ENCODE peak calls at places on chromosomes 5 and 9, in six cellular contexts. J is H1, E is cardiac muscle cell, B is spleen, C is brain microvascular endothelial cell, X is endodermal cell. A is an unnamed sample.

GRCh38 chr5:56167522-56167921 is 65.6 kb downstream of the ANKRD55 start:
- DNase-seq in J (no peak), E (no peak), B (no peak), C (peak; percentile 28), X (no peak), A (no peak)

GRCh38 chr5:104793031-104793430 is 1230.4 kb upstream of the NUDT12 start:
- DNase-seq in J (no peak), E (peak; percentile 9), B (no peak), C (peak; percentile 57), X (no peak), A (no peak)

GRCh38 chr5:5467737-5468136 is 45.3 kb downstream of the ICE1 start:
- DNase-seq in J (no peak), E (no peak), B (no peak), C (peak; percentile 6), X (no peak), A (no peak)

GRCh38 chr5:133317558-133317957 is 265.7 kb downstream of the HSPA4 start:
- DNase-seq in J (no peak), E (no peak), B (no peak), C (no peak), X (no peak), A (no peak)

GRCh38 chr9:99197124-99197630 is 24.6 kb downstream of the ALG2 start:
- DNase-seq in J (no peak), E (no peak), B (no peak), C (no peak), X (no peak), A (no peak)

GRCh38 chr5:113002423-113002822 is 25.8 kb downstream of the DCP2 start:
- DNase-seq in J (no peak), E (no peak), B (no peak), C (no peak), X (no peak), A (no peak)

GRCh38 chr5:142215915-142216681 is 107.5 kb downstream of the NDFIP1 start:
- DNase-seq in J (no peak), E (peak; percentile 98), B (no peak), C (peak; percentile 97), X (no peak), A (peak; percentile 93)

GRCh38 chr9:15641301-15641700 is 88.5 kb downstream of the CCDC171 start:
- DNase-seq in J (no peak), E (no peak), B (no peak), C (no peak), X (no peak), A (no peak)

GRCh38 chr5:75362474-75362975 is 25.5 kb downstream of the HMGCR start:
- DNase-seq in J (no peak), E (no peak), B (no peak), C (no peak), X (no peak), A (no peak)

GRCh38 chr9:131622536-131622935 is 77.2 kb downstream of the PRRT1B start:
- DNase-seq in J (no peak), E (no peak), B (no peak), C (no peak), X (no peak), A (no peak)

GRCh38 chr5:139849501-139849900 is 53.9 kb downstream of the PSD2 start:
- DNase-seq in J (no peak), E (no peak), B (peak; percentile 63), C (no peak), X (no peak), A (no peak)
- H3K27me3 ChIP-seq in J (peaks cover 55% of the 10 kb centered on the region), E (peaks cover 48% of the 10 kb centered on the region), B (peaks cover 3% of the 10 kb centered on the region), C (peaks cover 3% of the 10 kb centered on the region), X (peaks cover 45% of the 10 kb centered on the region), A (peaks cover 59% of the 10 kb centered on the region)

DNA sequence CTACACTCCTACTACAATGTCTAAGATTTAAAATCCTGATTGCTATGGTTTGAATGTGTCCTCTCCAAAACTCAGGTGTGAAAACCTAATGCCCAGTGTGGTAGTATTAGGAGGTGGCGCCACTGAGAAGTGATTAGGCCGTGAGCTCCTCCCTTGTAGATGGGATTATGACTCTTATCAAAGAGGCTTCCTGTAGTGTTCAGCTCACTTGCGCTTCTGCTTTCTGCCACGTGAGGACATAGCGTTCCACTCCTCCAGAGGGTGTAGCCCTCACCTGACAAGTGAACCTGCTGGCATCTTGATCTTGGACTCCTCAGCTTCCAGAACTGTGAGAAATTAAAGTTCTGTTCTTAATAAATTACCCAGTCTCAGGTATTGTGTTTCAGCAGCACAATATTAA is 33.0 kb upstream of the WHRN start:
- DNase-seq in J (peak; percentile 23), E (no peak), B (peak; percentile 78), C (no peak), X (peak; percentile 86), A (no peak)
- TF ChIP-seq CTCF in J (peak; percentile 47), E (no peak), B (peak; percentile 45), C (peak; percentile 21), X (peak; percentile 70), A (no peak)

DNA sequence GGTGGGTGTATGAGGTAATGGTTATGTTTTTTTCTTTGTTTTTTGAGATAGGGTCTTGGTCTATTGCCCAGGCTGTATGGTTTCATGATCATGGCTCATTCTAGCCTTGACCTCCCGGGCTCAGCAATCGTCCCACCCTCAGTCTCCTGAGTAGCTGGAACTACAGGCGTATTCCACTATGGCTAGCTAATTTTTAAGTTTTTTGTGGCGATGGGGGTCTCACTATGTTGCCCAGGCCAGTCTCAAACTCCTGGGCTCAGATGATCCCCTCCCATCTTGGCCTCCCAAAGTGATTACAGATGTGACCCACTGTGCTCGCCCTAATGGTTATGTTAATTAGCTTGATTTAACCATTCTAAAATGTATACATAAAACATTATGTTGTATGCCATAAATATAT is 5.6 kb downstream of the CNTLN start:
- DNase-seq in J (no peak), E (no peak), B (no peak), C (no peak), X (no peak), A (no peak)
- H3K27me3 ChIP-seq in J (no peaks in the 10 kb centered on the region), E (no peaks in the 10 kb centered on the region), B (peaks cover 3% of the 10 kb centered on the region), C (no peaks in the 10 kb centered on the region), X (no peaks in the 10 kb centered on the region), A (no peaks in the 10 kb centered on the region)

GRCh38 chr9:84300271-84300670 is 40.3 kb downstream of the SLC28A3 start:
- DNase-seq in J (no peak), E (peak; percentile 67), B (no peak), C (peak; percentile 30), X (peak; percentile 61), A (no peak)

GRCh38 chr9:84293001-84293798 is 47.4 kb downstream of the SLC28A3 start:
- DNase-seq in J (no peak), E (no peak), B (no peak), C (no peak), X (no peak), A (no peak)

GRCh38 chr9:84296146-84296843 is 44.3 kb downstream of the SLC28A3 start:
- DNase-seq in J (no peak), E (peak; percentile 50), B (no peak), C (peak; percentile 65), X (no peak), A (peak; percentile 49)

GRCh38 chr9:84297162-84297821 is 43.3 kb downstream of the SLC28A3 start:
- DNase-seq in J (no peak), E (peak; percentile 27), B (no peak), C (peak; percentile 73), X (no peak), A (peak; percentile 55)

GRCh38 chr9:84294551-84294950 is 46.0 kb downstream of the SLC28A3 start:
- DNase-seq in J (no peak), E (no peak), B (no peak), C (no peak), X (peak; percentile 68), A (no peak)
- TF ChIP-seq CTCF in J (peak; percentile 54), E (no peak), B (no peak), C (peak; percentile 24), X (peak; percentile 85), A (no peak)

GRCh38 chr9:136187683-136188586 is 17.0 kb downstream of the LHX3 start:
- DNase-seq in J (no peak), E (no peak), B (no peak), C (no peak), X (peak; percentile 70), A (no peak)

GRCh38 chr9:136190656-136191548 is 14.0 kb downstream of the LHX3 start:
- DNase-seq in J (no peak), E (no peak), B (no peak), C (no peak), X (no peak), A (no peak)

GRCh38 chr9:136191549-136192286 is 13.2 kb downstream of the LHX3 start:
- DNase-seq in J (no peak), E (no peak), B (no peak), C (no peak), X (no peak), A (no peak)

GRCh38 chr9:136190237-136190601 is 14.7 kb downstream of the LHX3 start:
- DNase-seq in J (no peak), E (no peak), B (no peak), C (no peak), X (no peak), A (no peak)

DNA sequence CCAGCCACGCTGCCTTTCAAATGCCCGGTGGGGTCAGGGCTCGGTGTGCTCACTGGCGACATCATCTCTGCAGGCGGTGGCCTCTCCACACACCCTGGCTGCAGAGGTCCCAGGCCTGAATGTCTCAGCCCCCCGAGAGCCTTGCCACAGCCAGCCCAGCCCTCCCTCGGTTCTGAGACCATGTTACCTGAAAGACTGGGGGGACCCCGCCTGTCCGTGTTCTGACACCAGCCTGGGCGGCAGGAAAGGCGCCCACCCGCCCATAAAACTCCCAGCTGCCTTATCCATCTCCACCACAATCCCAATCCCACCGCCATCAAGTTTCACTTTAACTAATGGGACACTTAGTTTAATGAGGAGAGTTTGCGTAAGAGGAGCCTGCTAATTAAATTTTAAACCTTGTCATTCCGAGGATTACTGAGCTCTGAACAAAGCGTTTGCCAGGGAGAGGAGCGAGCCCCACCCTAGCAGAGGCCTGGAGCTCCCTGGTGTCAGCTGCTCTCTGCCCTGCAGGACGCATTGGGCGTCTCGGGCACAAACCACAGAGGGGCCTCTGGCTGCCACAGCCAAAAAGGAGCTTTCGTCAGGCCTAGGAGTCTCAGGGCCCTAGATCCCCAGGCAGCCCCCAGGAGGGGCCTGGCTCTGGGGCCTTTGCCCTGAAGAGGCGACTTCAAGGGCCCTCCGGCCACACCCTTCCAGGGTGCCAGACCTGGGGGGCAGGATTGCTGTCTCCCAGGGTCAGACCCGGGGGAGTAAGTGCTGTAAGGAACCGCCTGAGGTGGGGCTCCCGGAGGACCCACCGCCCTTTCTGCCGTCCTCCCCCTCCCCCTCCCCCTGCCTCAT is 15.3 kb downstream of the LHX3 start:
- DNase-seq in J (no peak), E (no peak), B (no peak), C (no peak), X (no peak), A (no peak)
- H3K27me3 ChIP-seq in J (peaks cover 49% of the 10 kb centered on the region), E (peaks cover 57% of the 10 kb centered on the region), B (peaks cover 99% of the 10 kb centered on the region), C (peaks cover 62% of the 10 kb centered on the region), X (peaks cover 45% of the 10 kb centered on the region), A (peaks cover 84% of the 10 kb centered on the region)

GRCh38 chr9:34253460-34253837 is 74.6 kb downstream of the UBAP1 start:
- DNase-seq in J (no peak), E (peak; percentile 68), B (no peak), C (peak; percentile 18), X (no peak), A (no peak)
- TF ChIP-seq CTCF in J (no peak), E (peak; percentile 32), B (no peak), C (peak; percentile 44), X (no peak), A (peak; percentile 65)

DNA sequence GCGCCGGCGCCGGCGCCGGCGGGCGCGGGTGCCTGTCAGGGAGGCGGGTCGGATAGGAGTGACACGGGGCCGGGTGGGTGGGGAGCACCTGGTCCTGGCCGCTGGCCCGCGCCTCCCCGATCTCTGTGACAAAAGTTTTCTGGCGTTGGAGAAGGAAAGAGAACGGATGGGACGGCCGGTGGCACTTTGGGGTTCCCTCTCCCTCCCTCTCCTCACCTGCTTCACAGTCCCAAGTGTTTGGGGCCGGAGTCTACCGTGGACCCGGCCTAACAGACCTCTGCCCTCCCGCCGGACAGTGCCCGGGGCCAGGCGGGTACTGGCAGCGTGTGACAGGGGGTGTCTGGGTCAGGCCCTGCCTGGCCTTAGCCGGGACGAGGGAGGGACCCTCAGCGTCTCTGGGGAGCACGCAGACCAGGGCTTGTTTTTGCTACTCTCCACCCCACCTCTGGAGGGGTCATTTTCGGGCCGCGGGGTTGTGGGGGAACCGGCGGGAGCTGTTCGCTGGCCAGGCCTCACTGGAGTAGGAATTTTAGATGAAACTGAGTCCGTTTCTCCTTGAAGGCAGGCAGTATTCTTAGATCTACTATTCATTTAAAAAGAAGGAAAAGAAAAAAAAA is 1.7 kb downstream of the PRDM6 start:
- DNase-seq in J (no peak), E (no peak), B (no peak), C (no peak), X (peak; percentile 82), A (no peak)
- H3K27me3 ChIP-seq in J (peaks cover 87% of the 10 kb centered on the region), E (peaks cover 100% of the 10 kb centered on the region), B (peaks cover 98% of the 10 kb centered on the region), C (peaks cover 88% of the 10 kb centered on the region), X (peaks cover 99% of the 10 kb centered on the region), A (peaks cover 43% of the 10 kb centered on the region)

A was measured in AG04450.